ENCODE peak calls at places on chromosomes 7 and 10, in eight cellular contexts. K is progenitor cell of endocrine pancreas, E is M059J, S is choroid plexus epithelial cell, F is KG1, V is uterus, X is HEK293T, U is DMS 273 treated with DMSO at 0.1 percent for 48 hours. Q is an unnamed sample.

GRCh38 chr7:23893942-23894890 is 184.2 kb downstream of the STK31 start:
- DNase-seq in K (no peak), E (peak), S (peak), F (peak), V (no peak), X (no peak), U (no peak), Q (no peak)

GRCh38 chr10:116469437-116469836 is 41.8 kb downstream of the PNLIPRP3 start:
- DNase-seq in K (no peak), E (peak), S (no peak), F (no peak), V (no peak), X (no peak), U (no peak), Q (no peak)

GRCh38 chr10:51860257-51860656 is 160.9 kb upstream of the CSTF2T start:
- DNase-seq in K (no peak), E (peak), S (peak), F (no peak), V (peak), X (no peak), U (no peak), Q (peak)

GRCh38 chr10:36899652-36900051 is 225.7 kb upstream of the ANKRD30A start:
- DNase-seq in K (no peak), E (no peak), S (no peak), F (no peak), V (no peak), X (peak), U (no peak), Q (no peak)

GRCh38 chr10:79239930-79240713 is 107.1 kb upstream of the PPIF start:
- DNase-seq in K (peak), E (peak), S (no peak), F (no peak), V (no peak), X (no peak), U (no peak), Q (no peak)

GRCh38 chr10:49177391-49178355 is 10.5 kb downstream of the TMEM273 start:
- DNase-seq in K (no peak), E (peak), S (peak), F (no peak), V (no peak), X (no peak), U (no peak), Q (peak)

GRCh38 chr10:109773818-109774440 is 149.4 kb downstream of the XPNPEP1 start:
- DNase-seq in K (no peak), E (peak), S (peak), F (no peak), V (no peak), X (peak), U (no peak), Q (no peak)

GRCh38 chr7:107186242-107186641 is 17.4 kb downstream of the HBP1 start:
- DNase-seq in K (no peak), E (no peak), S (peak), F (no peak), V (no peak), X (no peak), U (no peak), Q (peak)

GRCh38 chr10:104076743-104077160 is 8.9 kb downstream of the COL17A1 start:
- DNase-seq in K (no peak), E (peak), S (peak), F (no peak), V (no peak), X (peak), U (no peak), Q (peak)

GRCh38 chr10:1548146-1548545 is 189.2 kb downstream of the ADARB2 start:
- DNase-seq in K (no peak), E (no peak), S (no peak), F (no peak), V (no peak), X (no peak), U (no peak), Q (no peak)

GRCh38 chr7:157502701-157503111 is 165.9 kb downstream of the DNAJB6 start:
- DNase-seq in K (no peak), E (peak), S (peak), F (peak), V (no peak), X (no peak), U (no peak), Q (no peak)

GRCh38 chr10:34109952-34110702 is 705.0 kb downstream of the PARD3 start:
- DNase-seq in K (no peak), E (peak), S (peak), F (no peak), V (no peak), X (peak), U (no peak), Q (no peak)

GRCh38 chr7:69597278-69598076 is 798 bp upstream of the AUTS2 start:
- DNase-seq in K (peak), E (peak), S (no peak), F (no peak), V (peak), X (peak), U (no peak), Q (peak)

GRCh38 chr10:95880704-95881103 is 27.1 kb upstream of the CC2D2B start:
- DNase-seq in K (no peak), E (no peak), S (no peak), F (no peak), V (no peak), X (no peak), U (no peak), Q (no peak)

GRCh38 chr7:140654661-140655060 is 14.0 kb upstream of the DENND2A start:
- DNase-seq in K (no peak), E (no peak), S (no peak), F (no peak), V (peak), X (no peak), U (no peak), Q (no peak)

GRCh38 chr7:1141651-1142050 is 18.3 kb downstream of the ZFAND2A start:
- DNase-seq in K (no peak), E (no peak), S (no peak), F (no peak), V (no peak), X (no peak), U (no peak), Q (no peak)

GRCh38 chr7:75735581-75736350 is 3.0 kb downstream of the HIP1 start:
- DNase-seq in K (no peak), E (no peak), S (no peak), F (no peak), V (no peak), X (no peak), U (no peak), Q (no peak)

GRCh38 chr7:151083071-151083823 is at the start of gene TMUB1:
- DNase-seq in K (peak), E (peak), S (peak), F (no peak), V (peak), X (peak), U (no peak), Q (peak)

GRCh38 chr7:137920637-137921473 is 74.1 kb upstream of the DGKI start:
- DNase-seq in K (no peak), E (peak), S (peak), F (no peak), V (peak), X (no peak), U (no peak), Q (no peak)

GRCh38 chr7:133481676-133482075 is 228.8 kb downstream of the EXOC4 start:
- DNase-seq in K (no peak), E (peak), S (peak), F (no peak), V (no peak), X (no peak), U (no peak), Q (peak)

GRCh38 chr10:13823046-13823711 is 236.4 kb downstream of the PRPF18 start:
- DNase-seq in K (no peak), E (no peak), S (no peak), F (no peak), V (no peak), X (no peak), U (no peak), Q (no peak)

GRCh38 chr7:867001-867405 is 9.4 kb upstream of the GET4 start:
- DNase-seq in K (no peak), E (no peak), S (peak), F (no peak), V (peak), X (no peak), U (no peak), Q (no peak)

GRCh38 chr7:56048245-56048644 is 3.0 kb downstream of the PSPH start:
- DNase-seq in K (no peak), E (no peak), S (peak), F (no peak), V (no peak), X (no peak), U (no peak), Q (no peak)

GRCh38 chr10:11331706-11332105 is 279.7 kb downstream of the USP6NL start:
- DNase-seq in K (no peak), E (no peak), S (peak), F (no peak), V (no peak), X (no peak), U (no peak), Q (no peak)

GRCh38 chr10:127040756-127041155 is 135.5 kb downstream of the DOCK1 start:
- DNase-seq in K (no peak), E (no peak), S (no peak), F (no peak), V (no peak), X (no peak), U (no peak), Q (no peak)

GRCh38 chr7:5494683-5495561 is 71.3 kb upstream of the TNRC18 start:
- DNase-seq in K (peak), E (peak), S (peak), F (peak), V (peak), X (peak), U (peak), Q (peak)

GRCh38 chr10:93991596-93992284 is 2.0 kb upstream of the PLCE1 start:
- DNase-seq in K (peak), E (peak), S (peak), F (no peak), V (peak), X (peak), U (no peak), Q (peak)

GRCh38 chr10:131195552-131196159 is 115.9 kb downstream of the TCERG1L start:
- DNase-seq in K (peak), E (no peak), S (no peak), F (no peak), V (no peak), X (no peak), U (no peak), Q (no peak)

GRCh38 chr7:563629-564170 is 44.1 kb upstream of the PDGFA start:
- DNase-seq in K (no peak), E (no peak), S (no peak), F (no peak), V (no peak), X (no peak), U (no peak), Q (no peak)

GRCh38 chr10:75774780-75775490 is 343.5 kb downstream of the LRMDA start:
- DNase-seq in K (no peak), E (no peak), S (no peak), F (no peak), V (peak), X (no peak), U (no peak), Q (no peak)

GRCh38 chr7:591856-592628 is 72.4 kb upstream of the PDGFA start:
- DNase-seq in K (no peak), E (no peak), S (no peak), F (no peak), V (no peak), X (no peak), U (no peak), Q (no peak)

GRCh38 chr10:10233256-10233655 is 784.4 kb upstream of the CELF2 start:
- DNase-seq in K (no peak), E (no peak), S (peak), F (no peak), V (no peak), X (no peak), U (no peak), Q (no peak)

GRCh38 chr7:105680505-105681187 is 99.4 kb upstream of the EFCAB10 start:
- DNase-seq in K (no peak), E (no peak), S (no peak), F (no peak), V (peak), X (no peak), U (no peak), Q (peak)

GRCh38 chr7:51123322-51124021 is 193.1 kb downstream of the COBL start:
- DNase-seq in K (no peak), E (peak), S (peak), F (no peak), V (no peak), X (no peak), U (no peak), Q (peak)